ENCODE peak calls at places on chromosomes 11 and 22, in eight cellular contexts. I is NCI-H1092; F is NCI-H526; H is BJ; Y is stimulated activated CD4-positive, alpha-beta T cell treated with anti-CD3 and anti-CD28 coated beads, Interleukin-2, amount 100 ng/mL, for 48 hours; R is NCI-H1417; G is ecto neural progenitor cell; A is stimulated activated CD8-positive, alpha-beta memory T cell treated with anti-CD3 and anti-CD28 coated beads, Interleukin-12 subunit alpha, Interleukin-12 subunit beta, amount 100 ng/mL, for 1 hour. W is an unnamed sample.

GRCh38 chr11:19844806-19845205 is 132.2 kb downstream of the NAV2 start:
- DNase-seq in G (no peak), A (no peak), F (peak), R (no peak), I (no peak), Y (no peak), H (no peak), W (no peak)

GRCh38 chr11:82718307-82718706 is 15.4 kb downstream of the FAM181B start:
- DNase-seq in I (peak), R (peak), A (no peak), G (no peak), F (peak), Y (no peak), H (peak), W (peak)

GRCh38 chr11:46465683-46466082 is 74.1 kb upstream of the CHRM4 start:
- DNase-seq in F (no peak), I (no peak), H (no peak), Y (no peak), G (no peak), R (no peak), A (no peak), W (no peak)

GRCh38 chr22:46362934-46363515 is 27.5 kb downstream of the TRMU start:
- DNase-seq in F (no peak), R (no peak), G (no peak), I (no peak), Y (no peak), A (no peak), H (no peak), W (no peak)

GRCh38 chr22:43587574-43587973 is 175.8 kb downstream of the MPPED1 start:
- DNase-seq in G (no peak), R (no peak), I (no peak), H (no peak), A (no peak), Y (no peak), F (no peak), W (no peak)

GRCh38 chr11:103892603-103893002 is 143.8 kb upstream of the DDI1 start:
- DNase-seq in F (no peak), R (no peak), A (no peak), Y (no peak), G (no peak), H (no peak), I (no peak), W (no peak)

GRCh38 chr11:64317325-64317960 is at the start of gene TRMT112:
- DNase-seq in Y (peak), A (peak), H (peak), R (peak), G (peak), I (peak), F (peak), W (peak)

GRCh38 chr11:31656051-31656450 is 146.5 kb downstream of the ELP4 start:
- DNase-seq in A (no peak), F (no peak), G (no peak), Y (no peak), H (no peak), R (no peak), I (no peak), W (no peak)

GRCh38 chr11:63769044-63769718 is 606 bp upstream of the ZFTA start:
- DNase-seq in F (no peak), Y (no peak), H (no peak), R (peak), I (no peak), G (peak), A (no peak), W (no peak)

GRCh38 chr22:22171357-22172218 is 73.0 kb upstream of the VPREB1 start:
- DNase-seq in F (no peak), R (no peak), H (no peak), A (no peak), I (no peak), G (no peak), Y (no peak), W (peak)

GRCh38 chr22:37502342-37503182 is 16.4 kb upstream of the MFNG start:
- DNase-seq in G (no peak), I (no peak), F (peak), A (no peak), R (no peak), Y (no peak), H (no peak), W (no peak)

GRCh38 chr22:19568337-19569311 is 44.4 kb upstream of the CLDN5 start:
- DNase-seq in R (peak), Y (no peak), A (no peak), I (no peak), G (no peak), F (no peak), H (peak), W (no peak)

GRCh38 chr11:118791961-118792578 is 1.1 kb upstream of the DDX6 start:
- DNase-seq in G (no peak), H (no peak), A (no peak), F (no peak), R (no peak), I (no peak), Y (peak), W (peak)

GRCh38 chr22:25702571-25703167 is 39.3 kb upstream of the MYO18B start:
- DNase-seq in H (no peak), G (no peak), I (no peak), Y (peak), R (no peak), F (no peak), A (no peak), W (no peak)

GRCh38 chr11:86938900-86939880 is 16.0 kb downstream of the FZD4 start:
- DNase-seq in Y (no peak), F (no peak), G (no peak), H (no peak), R (peak), A (no peak), I (peak), W (no peak)